ENCODE peak calls at places on chromosomes 11 and 22, in nine cellular contexts. One of them, this sample, is unnamed.

GRCh38 chr11:11075515-11076171 is 217.8 kb upstream of the ZBED5 start:
- DNase-seq in CD8-positive, alpha-beta T cell: no peak
- DNase-seq in cardiac muscle cell: peak
- DNase-seq in left ventricle myocardium inferior: no peak
- DNase-seq in cardiac fibroblast: no peak
- DNase-seq in mucosa of descending colon: no peak
- DNase-seq in fibroblast of mammary gland: no peak
- DNase-seq in WERI-Rb-1: no peak
- DNase-seq in stomach: no peak
- DNase-seq in this sample: no peak

GRCh38 chr11:129613076-129613475 is 202.6 kb upstream of the TMEM45B start:
- DNase-seq in CD8-positive, alpha-beta T cell: no peak
- DNase-seq in cardiac muscle cell: no peak
- DNase-seq in left ventricle myocardium inferior: no peak
- DNase-seq in cardiac fibroblast: no peak
- DNase-seq in mucosa of descending colon: no peak
- DNase-seq in fibroblast of mammary gland: no peak
- DNase-seq in WERI-Rb-1: no peak
- DNase-seq in stomach: no peak
- DNase-seq in this sample: no peak

GRCh38 chr11:129270471-129270870 is 78.3 kb upstream of the ARHGAP32 start:
- DNase-seq in CD8-positive, alpha-beta T cell: no peak
- DNase-seq in cardiac muscle cell: no peak
- DNase-seq in left ventricle myocardium inferior: no peak
- DNase-seq in cardiac fibroblast: no peak
- DNase-seq in mucosa of descending colon: no peak
- DNase-seq in fibroblast of mammary gland: no peak
- DNase-seq in WERI-Rb-1: no peak
- DNase-seq in stomach: no peak
- DNase-seq in this sample: no peak

GRCh38 chr11:86632499-86633269 is 39.7 kb downstream of the ME3 start:
- DNase-seq in CD8-positive, alpha-beta T cell: no peak
- DNase-seq in cardiac muscle cell: peak
- DNase-seq in left ventricle myocardium inferior: no peak
- DNase-seq in cardiac fibroblast: peak
- DNase-seq in mucosa of descending colon: no peak
- DNase-seq in fibroblast of mammary gland: peak
- DNase-seq in WERI-Rb-1: no peak
- DNase-seq in stomach: no peak
- DNase-seq in this sample: peak

GRCh38 chr11:127071606-127072005 is 71.0 kb upstream of the KIRREL3 start:
- DNase-seq in CD8-positive, alpha-beta T cell: no peak
- DNase-seq in cardiac muscle cell: no peak
- DNase-seq in left ventricle myocardium inferior: no peak
- DNase-seq in cardiac fibroblast: no peak
- DNase-seq in mucosa of descending colon: no peak
- DNase-seq in fibroblast of mammary gland: no peak
- DNase-seq in WERI-Rb-1: peak
- DNase-seq in stomach: no peak
- DNase-seq in this sample: no peak

GRCh38 chr11:16776716-16777115 is 38.3 kb downstream of the C11orf58 start:
- DNase-seq in CD8-positive, alpha-beta T cell: no peak
- DNase-seq in cardiac muscle cell: no peak
- DNase-seq in left ventricle myocardium inferior: no peak
- DNase-seq in cardiac fibroblast: no peak
- DNase-seq in mucosa of descending colon: no peak
- DNase-seq in fibroblast of mammary gland: peak
- DNase-seq in WERI-Rb-1: no peak
- DNase-seq in stomach: peak
- DNase-seq in this sample: no peak

GRCh38 chr22:39298194-39298987 is 21.0 kb downstream of the RPL3 start:
- DNase-seq in CD8-positive, alpha-beta T cell: no peak
- DNase-seq in cardiac muscle cell: no peak
- DNase-seq in left ventricle myocardium inferior: no peak
- DNase-seq in cardiac fibroblast: no peak
- DNase-seq in mucosa of descending colon: no peak
- DNase-seq in fibroblast of mammary gland: no peak
- DNase-seq in WERI-Rb-1: no peak
- DNase-seq in stomach: no peak
- DNase-seq in this sample: no peak

GRCh38 chr22:40414306-40414705 is 43.9 kb downstream of the SGSM3 start:
- DNase-seq in CD8-positive, alpha-beta T cell: no peak
- DNase-seq in cardiac muscle cell: no peak
- DNase-seq in left ventricle myocardium inferior: no peak
- DNase-seq in cardiac fibroblast: peak
- DNase-seq in mucosa of descending colon: no peak
- DNase-seq in fibroblast of mammary gland: peak
- DNase-seq in WERI-Rb-1: no peak
- DNase-seq in stomach: no peak
- DNase-seq in this sample: no peak

GRCh38 chr11:8127442-8127841 is 41.4 kb downstream of the RIC3 start:
- DNase-seq in CD8-positive, alpha-beta T cell: no peak
- DNase-seq in cardiac muscle cell: no peak
- DNase-seq in left ventricle myocardium inferior: no peak
- DNase-seq in cardiac fibroblast: no peak
- DNase-seq in mucosa of descending colon: no peak
- DNase-seq in fibroblast of mammary gland: no peak
- DNase-seq in WERI-Rb-1: no peak
- DNase-seq in stomach: no peak
- DNase-seq in this sample: no peak

GRCh38 chr11:132471491-132471890 is 1060.8 kb downstream of the OPCML start:
- DNase-seq in CD8-positive, alpha-beta T cell: no peak
- DNase-seq in cardiac muscle cell: no peak
- DNase-seq in left ventricle myocardium inferior: no peak
- DNase-seq in cardiac fibroblast: peak
- DNase-seq in mucosa of descending colon: no peak
- DNase-seq in fibroblast of mammary gland: no peak
- DNase-seq in WERI-Rb-1: no peak
- DNase-seq in stomach: no peak
- DNase-seq in this sample: peak

GRCh38 chr11:67410369-67410831 is 5.1 kb upstream of the CARNS1 start:
- DNase-seq in CD8-positive, alpha-beta T cell: no peak
- DNase-seq in cardiac muscle cell: no peak
- DNase-seq in left ventricle myocardium inferior: no peak
- DNase-seq in cardiac fibroblast: no peak
- DNase-seq in mucosa of descending colon: no peak
- DNase-seq in fibroblast of mammary gland: no peak
- DNase-seq in WERI-Rb-1: no peak
- DNase-seq in stomach: no peak
- DNase-seq in this sample: no peak

GRCh38 chr11:34738237-34738636 is 117.3 kb downstream of the EHF start:
- DNase-seq in CD8-positive, alpha-beta T cell: no peak
- DNase-seq in cardiac muscle cell: no peak
- DNase-seq in left ventricle myocardium inferior: no peak
- DNase-seq in cardiac fibroblast: no peak
- DNase-seq in mucosa of descending colon: no peak
- DNase-seq in fibroblast of mammary gland: no peak
- DNase-seq in WERI-Rb-1: no peak
- DNase-seq in stomach: no peak
- DNase-seq in this sample: no peak

GRCh38 chr11:34731596-34731995 is 110.7 kb downstream of the EHF start:
- DNase-seq in CD8-positive, alpha-beta T cell: no peak
- DNase-seq in cardiac muscle cell: no peak
- DNase-seq in left ventricle myocardium inferior: no peak
- DNase-seq in cardiac fibroblast: no peak
- DNase-seq in mucosa of descending colon: no peak
- DNase-seq in fibroblast of mammary gland: peak
- DNase-seq in WERI-Rb-1: no peak
- DNase-seq in stomach: no peak
- DNase-seq in this sample: no peak

GRCh38 chr11:34730544-34731295 is 109.8 kb downstream of the EHF start:
- DNase-seq in CD8-positive, alpha-beta T cell: no peak
- DNase-seq in cardiac muscle cell: no peak
- DNase-seq in left ventricle myocardium inferior: no peak
- DNase-seq in cardiac fibroblast: no peak
- DNase-seq in mucosa of descending colon: no peak
- DNase-seq in fibroblast of mammary gland: no peak
- DNase-seq in WERI-Rb-1: no peak
- DNase-seq in stomach: no peak
- DNase-seq in this sample: no peak

GRCh38 chr11:34728609-34729008 is 107.7 kb downstream of the EHF start:
- DNase-seq in CD8-positive, alpha-beta T cell: no peak
- DNase-seq in cardiac muscle cell: no peak
- DNase-seq in left ventricle myocardium inferior: no peak
- DNase-seq in cardiac fibroblast: no peak
- DNase-seq in mucosa of descending colon: no peak
- DNase-seq in fibroblast of mammary gland: no peak
- DNase-seq in WERI-Rb-1: no peak
- DNase-seq in stomach: no peak
- DNase-seq in this sample: no peak

GRCh38 chr11:34732831-34733230 is 111.9 kb downstream of the EHF start:
- DNase-seq in CD8-positive, alpha-beta T cell: no peak
- DNase-seq in cardiac muscle cell: no peak
- DNase-seq in left ventricle myocardium inferior: no peak
- DNase-seq in cardiac fibroblast: no peak
- DNase-seq in mucosa of descending colon: no peak
- DNase-seq in fibroblast of mammary gland: no peak
- DNase-seq in WERI-Rb-1: peak
- DNase-seq in stomach: no peak
- DNase-seq in this sample: no peak
- TF ChIP-seq CTCF in CD8-positive, alpha-beta T cell: no peak
- TF ChIP-seq CTCF in cardiac muscle cell: no peak
- TF ChIP-seq CTCF in left ventricle myocardium inferior: no peak
- TF ChIP-seq CTCF in cardiac fibroblast: no peak
- TF ChIP-seq CTCF in mucosa of descending colon: no peak
- TF ChIP-seq CTCF in fibroblast of mammary gland: no peak
- TF ChIP-seq CTCF in WERI-Rb-1: peak
- TF ChIP-seq CTCF in stomach: no peak
- TF ChIP-seq CTCF in this sample: no peak

GRCh38 chr11:3135491-3136440 is 29.3 kb downstream of the OSBPL5 start:
- DNase-seq in CD8-positive, alpha-beta T cell: no peak
- DNase-seq in cardiac muscle cell: no peak
- DNase-seq in left ventricle myocardium inferior: peak
- DNase-seq in cardiac fibroblast: no peak
- DNase-seq in mucosa of descending colon: no peak
- DNase-seq in fibroblast of mammary gland: no peak
- DNase-seq in WERI-Rb-1: no peak
- DNase-seq in stomach: no peak
- DNase-seq in this sample: no peak
- TF ChIP-seq CTCF in CD8-positive, alpha-beta T cell: no peak
- TF ChIP-seq CTCF in cardiac muscle cell: no peak
- TF ChIP-seq CTCF in left ventricle myocardium inferior: no peak
- TF ChIP-seq CTCF in cardiac fibroblast: no peak
- TF ChIP-seq CTCF in mucosa of descending colon: no peak
- TF ChIP-seq CTCF in fibroblast of mammary gland: no peak
- TF ChIP-seq CTCF in WERI-Rb-1: peak
- TF ChIP-seq CTCF in stomach: no peak
- TF ChIP-seq CTCF in this sample: no peak

GRCh38 chr11:69643646-69644045 is 2.7 kb downstream of the CCND1 start:
- DNase-seq in CD8-positive, alpha-beta T cell: no peak
- DNase-seq in cardiac muscle cell: no peak
- DNase-seq in left ventricle myocardium inferior: no peak
- DNase-seq in cardiac fibroblast: no peak
- DNase-seq in mucosa of descending colon: peak
- DNase-seq in fibroblast of mammary gland: no peak
- DNase-seq in WERI-Rb-1: no peak
- DNase-seq in stomach: no peak
- DNase-seq in this sample: no peak
- TF ChIP-seq CTCF in CD8-positive, alpha-beta T cell: peak
- TF ChIP-seq CTCF in cardiac muscle cell: peak
- TF ChIP-seq CTCF in left ventricle myocardium inferior: peak
- TF ChIP-seq CTCF in cardiac fibroblast: no peak
- TF ChIP-seq CTCF in mucosa of descending colon: no peak
- TF ChIP-seq CTCF in fibroblast of mammary gland: no peak
- TF ChIP-seq CTCF in WERI-Rb-1: no peak
- TF ChIP-seq CTCF in stomach: no peak
- TF ChIP-seq CTCF in this sample: peak

GRCh38 chr22:27919943-27920755 is 1.1 kb upstream of the PITPNB start:
- DNase-seq in CD8-positive, alpha-beta T cell: no peak
- DNase-seq in cardiac muscle cell: peak
- DNase-seq in left ventricle myocardium inferior: no peak
- DNase-seq in cardiac fibroblast: peak
- DNase-seq in mucosa of descending colon: no peak
- DNase-seq in fibroblast of mammary gland: peak
- DNase-seq in WERI-Rb-1: peak
- DNase-seq in stomach: no peak
- DNase-seq in this sample: peak
- TF ChIP-seq CTCF in CD8-positive, alpha-beta T cell: no peak
- TF ChIP-seq CTCF in cardiac muscle cell: peak
- TF ChIP-seq CTCF in left ventricle myocardium inferior: no peak
- TF ChIP-seq CTCF in cardiac fibroblast: peak
- TF ChIP-seq CTCF in mucosa of descending colon: no peak
- TF ChIP-seq CTCF in fibroblast of mammary gland: peak
- TF ChIP-seq CTCF in WERI-Rb-1: no peak
- TF ChIP-seq CTCF in stomach: no peak
- TF ChIP-seq CTCF in this sample: peak